ENCODE peak calls at places on chromosomes 13 and 19, in ten cellular contexts. V is tibial nerve, F is tibial artery, Z is fibroblast of villous mesenchyme, R is astrocyte of the cerebellum, S is fibroblast of pulmonary artery, J is mucosa of descending colon, H is foreskin fibroblast, T is breast epithelium, U is colonic mucosa. D is an unnamed sample.

GRCh38 chr13:41960700-41961697 is at the start of gene VWA8:
- DNase-seq in V (peak), F (peak), Z (peak), R (peak), S (peak), J (peak), H (peak), T (peak), U (peak), D (peak)

GRCh38 chr13:38950987-38951386 is 39.6 kb downstream of the STOML3 start:
- DNase-seq in V (no peak), F (no peak), Z (no peak), R (no peak), S (no peak), J (no peak), H (no peak), T (no peak), U (no peak), D (no peak)

GRCh38 chr19:9040131-9040530 is 29.9 kb upstream of the MUC16 start:
- DNase-seq in V (no peak), F (no peak), Z (no peak), R (no peak), S (no peak), J (no peak), H (no peak), T (no peak), U (no peak), D (no peak)

GRCh38 chr13:110628477-110628793 is 13.1 kb downstream of the NAXD start:
- DNase-seq in V (no peak), F (no peak), Z (peak), R (no peak), S (peak), J (no peak), H (no peak), T (no peak), U (no peak), D (no peak)

GRCh38 chr13:57633950-57634828 is 2.6 kb downstream of the PCDH17 start:
- DNase-seq in V (no peak), F (peak), Z (no peak), R (no peak), S (no peak), J (no peak), H (peak), T (no peak), U (no peak), D (peak)

GRCh38 chr13:103898481-103898880 is 832.3 kb upstream of the SLC10A2 start:
- DNase-seq in V (no peak), F (no peak), Z (no peak), R (no peak), S (no peak), J (no peak), H (no peak), T (no peak), U (no peak), D (no peak)

GRCh38 chr19:10368101-10368803 is 12.1 kb downstream of the TYK2 start:
- DNase-seq in V (no peak), F (no peak), Z (no peak), R (no peak), S (no peak), J (no peak), H (peak), T (no peak), U (no peak), D (no peak)

GRCh38 chr19:3343619-3344502 is 22.5 kb upstream of the NFIC start:
- DNase-seq in V (peak), F (peak), Z (peak), R (peak), S (peak), J (peak), H (peak), T (peak), U (peak), D (peak)

GRCh38 chr19:35509861-35510625 is 3.4 kb downstream of the DMKN start:
- DNase-seq in V (peak), F (peak), Z (peak), R (no peak), S (peak), J (peak), H (peak), T (peak), U (peak), D (peak)

GRCh38 chr19:27746691-27747380 is 1466.1 kb downstream of the UQCRFS1 start:
- DNase-seq in V (no peak), F (peak), Z (no peak), R (no peak), S (peak), J (peak), H (peak), T (peak), U (peak), D (no peak)
- TF ChIP-seq CTCF in V (no peak), F (no peak), Z (no peak), R (peak), S (peak), J (no peak), H (peak), T (peak), U (no peak), D (no peak)

GRCh38 chr19:1853295-1854031 is 5.2 kb upstream of the REXO1 start:
- DNase-seq in V (peak), F (peak), Z (peak), R (peak), S (peak), J (peak), H (peak), T (peak), U (peak), D (peak)
- H3K4me3 ChIP-seq in V (no peak), F (no peak), Z (no peak), R (no peak), S (no peak), J (no peak), H (no peak), T (peak), U (no peak), D (no peak)

DNA sequence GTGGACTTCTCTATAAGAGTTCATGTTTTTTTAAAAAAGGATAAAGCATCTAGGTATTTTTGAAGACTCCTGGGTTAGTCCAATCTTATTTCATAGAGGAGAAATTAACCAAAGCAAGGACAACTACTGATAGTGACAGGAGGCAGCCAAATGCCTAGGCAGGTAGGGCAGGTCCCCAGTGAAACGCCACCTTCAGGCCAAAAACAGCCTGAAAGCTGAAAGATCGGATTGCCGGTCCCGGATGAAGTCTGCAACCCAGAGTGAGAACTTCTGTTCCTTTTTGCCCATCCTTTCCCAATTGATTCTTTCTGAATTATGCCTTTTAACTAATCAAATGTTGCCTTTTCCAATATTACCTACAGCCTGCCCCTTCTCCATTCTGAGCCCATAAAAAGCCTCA is 6.1 kb upstream of the GGACT start:
- DNase-seq in V (no peak), F (no peak), Z (no peak), R (no peak), S (no peak), J (peak), H (no peak), T (no peak), U (peak), D (no peak)
- TF ChIP-seq CTCF in V (no peak), F (no peak), Z (peak), R (peak), S (peak), J (no peak), H (peak), T (no peak), U (peak), D (no peak)

GRCh38 chr19:17873661-17874422 is 2.1 kb downstream of the SLC5A5 start:
- DNase-seq in V (no peak), F (no peak), Z (no peak), R (no peak), S (no peak), J (peak), H (peak), T (no peak), U (peak), D (no peak)
- H3K4me3 ChIP-seq in V (peak), F (no peak), Z (peak), R (no peak), S (no peak), J (no peak), H (no peak), T (peak), U (peak), D (no peak)

DNA sequence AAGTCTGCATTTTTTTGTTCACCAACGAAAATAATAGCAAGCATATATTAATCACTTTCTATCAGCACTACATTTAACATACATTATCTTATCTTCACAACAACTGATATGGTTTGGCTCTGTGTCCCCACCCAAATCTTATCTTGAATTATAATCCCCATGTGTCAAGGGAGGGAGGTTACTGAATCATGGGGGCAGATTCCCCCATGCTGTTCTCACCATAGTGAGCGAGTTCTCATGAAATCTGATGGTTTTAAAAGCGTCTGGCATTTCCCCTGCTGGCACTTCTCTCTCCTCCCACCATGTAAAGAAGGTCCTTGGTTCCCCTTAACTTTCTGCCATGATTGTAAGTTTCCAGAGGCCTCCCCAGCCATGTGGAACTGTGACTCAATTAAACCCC is 235.7 kb upstream of the RXFP2 start:
- DNase-seq in V (no peak), F (no peak), Z (no peak), R (no peak), S (no peak), J (no peak), H (no peak), T (no peak), U (no peak), D (no peak)
- TF ChIP-seq CTCF in V (no peak), F (no peak), Z (no peak), R (no peak), S (no peak), J (no peak), H (no peak), T (no peak), U (no peak), D (no peak)

GRCh38 chr13:24085662-24086061 is 74.9 kb upstream of the SPATA13 start:
- DNase-seq in V (no peak), F (no peak), Z (no peak), R (no peak), S (no peak), J (no peak), H (no peak), T (no peak), U (no peak), D (no peak)

GRCh38 chr13:24080134-24080533 is 80.4 kb upstream of the SPATA13 start:
- DNase-seq in V (no peak), F (no peak), Z (peak), R (no peak), S (no peak), J (no peak), H (no peak), T (no peak), U (no peak), D (no peak)

GRCh38 chr13:24081388-24081787 is 79.1 kb upstream of the SPATA13 start:
- DNase-seq in V (no peak), F (no peak), Z (no peak), R (no peak), S (peak), J (no peak), H (peak), T (no peak), U (no peak), D (no peak)

GRCh38 chr13:24083722-24084421 is 76.6 kb upstream of the SPATA13 start:
- DNase-seq in V (no peak), F (no peak), Z (no peak), R (no peak), S (no peak), J (no peak), H (peak), T (no peak), U (no peak), D (no peak)

DNA sequence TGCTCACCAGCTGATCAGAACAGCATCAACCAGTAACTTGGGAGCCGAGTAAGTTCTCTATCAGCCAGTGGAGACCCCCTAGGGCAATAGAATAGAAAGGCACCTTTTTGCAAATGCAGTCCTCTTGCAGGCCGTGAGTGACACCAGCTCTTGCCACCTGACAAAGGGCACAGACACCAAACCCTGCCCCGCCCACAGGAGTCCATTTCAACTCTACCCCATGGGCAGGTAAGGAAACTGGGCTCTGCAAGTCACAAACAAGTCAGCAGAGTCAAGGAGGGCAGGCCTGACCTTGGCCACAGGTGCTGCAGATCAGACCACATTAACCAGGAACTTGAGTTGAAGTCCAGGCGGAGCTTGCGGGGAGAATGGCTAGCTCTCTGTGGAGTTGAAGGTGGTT is 77.4 kb upstream of the SPATA13 start:
- DNase-seq in V (no peak), F (no peak), Z (no peak), R (no peak), S (no peak), J (no peak), H (no peak), T (no peak), U (no peak), D (no peak)
- H3K4me3 ChIP-seq in V (no peak), F (no peak), Z (no peak), R (no peak), S (no peak), J (no peak), H (no peak), T (no peak), U (no peak), D (no peak)

GRCh38 chr19:53374288-53374687 is 8.8 kb downstream of the ZNF525 start:
- DNase-seq in V (no peak), F (no peak), Z (no peak), R (no peak), S (no peak), J (no peak), H (no peak), T (no peak), U (no peak), D (no peak)
- TF ChIP-seq CTCF in V (no peak), F (no peak), Z (no peak), R (no peak), S (no peak), J (no peak), H (no peak), T (no peak), U (no peak), D (no peak)

GRCh38 chr19:38975861-38976271 is 324 bp upstream of the FBXO17 start:
- DNase-seq in V (no peak), F (no peak), Z (peak), R (no peak), S (peak), J (no peak), H (peak), T (no peak), U (peak), D (no peak)
- H3K4me3 ChIP-seq in V (peak), F (peak), Z (peak), R (peak), S (peak), J (no peak), H (peak), T (peak), U (peak), D (peak)

GRCh38 chr13:36815069-36815468 is 4.0 kb upstream of the RFXAP start:
- DNase-seq in V (no peak), F (no peak), Z (no peak), R (no peak), S (no peak), J (no peak), H (peak), T (no peak), U (no peak), D (no peak)
- TF ChIP-seq CTCF in V (no peak), F (no peak), Z (peak), R (peak), S (peak), J (no peak), H (peak), T (no peak), U (peak), D (no peak)

D was measured in right lobe of liver.